ENCODE peak calls at places on chromosomes 12 and 14, in four cellular contexts. J is GM23248, T is NCI-H2029, P is SW480. M is an unnamed sample.

GRCh38 chr12:120466560-120467315 is 2.8 kb downstream of the SRSF9 start:
- DNase-seq in J (peak; percentile 78), T (peak; percentile 19), P (no peak), M (no peak)

GRCh38 chr12:11885261-11886038 is 185.3 kb upstream of the BCL2L14 start:
- DNase-seq in J (peak; percentile 54), T (peak; percentile 93), P (peak; percentile 71), M (no peak)

GRCh38 chr14:51682411-51682810 is 30.7 kb downstream of the FRMD6 start:
- DNase-seq in J (peak; percentile 78), T (no peak), P (no peak), M (no peak)

GRCh38 chr12:48349471-48349870 is 1.2 kb downstream of the ZNF641 start:
- DNase-seq in J (peak; percentile 61), T (no peak), P (no peak), M (no peak)

GRCh38 chr12:10595881-10596280 is 17.5 kb downstream of the MAGOHB start:
- DNase-seq in J (no peak), T (no peak), P (no peak), M (no peak)

GRCh38 chr12:62631531-62632520 is 165.2 kb downstream of the MON2 start:
- DNase-seq in J (peak; percentile 90), T (no peak), P (peak; percentile 50), M (peak; percentile 24)

GRCh38 chr12:52280319-52280795 is 5.9 kb downstream of the KRT86 start:
- DNase-seq in J (peak; percentile 95), T (peak; percentile 57), P (peak; percentile 99), M (peak; percentile 68)

GRCh38 chr12:971991-972390 is 19.0 kb upstream of the ERC1 start:
- DNase-seq in J (no peak), T (no peak), P (no peak), M (no peak)

GRCh38 chr12:47493801-47494200 is 212.0 kb downstream of the RPAP3 start:
- DNase-seq in J (no peak), T (no peak), P (no peak), M (no peak)